ENCODE peak calls at places on chromosomes 6 and 20, in ten cellular contexts. E is NCI-H1105 treated with DMSO at 0.1 percent for 48 hours, H is ELR, U is cardiac fibroblast, W is psoas muscle, V is T-helper 17 cell, M is mesendoderm, O is ecto neural progenitor cell, B is fibroblast of lung, G is brain pericyte. J is an unnamed sample.

GRCh38 chr6:138948028-138948427 is 40.0 kb downstream of the REPS1 start:
- DNase-seq in E (no peak), H (peak), U (peak), W (no peak), V (no peak), M (no peak), O (no peak), B (no peak), G (no peak), J (no peak)

GRCh38 chr6:3797231-3798200 is 46.0 kb upstream of the PXDC1 start:
- DNase-seq in E (no peak), H (peak), U (peak), W (no peak), V (no peak), M (peak), O (no peak), B (peak), G (no peak), J (no peak)

GRCh38 chr20:49343246-49343645 is 65.4 kb upstream of the ZNFX1 start:
- DNase-seq in E (no peak), H (no peak), U (peak), W (no peak), V (no peak), M (peak), O (no peak), B (peak), G (no peak), J (peak)

GRCh38 chr20:42095221-42095620 is 477.0 kb upstream of the CHD6 start:
- DNase-seq in E (no peak), H (no peak), U (no peak), W (no peak), V (no peak), M (no peak), O (no peak), B (no peak), G (no peak), J (no peak)

GRCh38 chr6:43107344-43108062 is 31.4 kb downstream of the PTK7 start:
- DNase-seq in E (peak), H (no peak), U (no peak), W (no peak), V (no peak), M (no peak), O (no peak), B (no peak), G (no peak), J (no peak)

GRCh38 chr6:119426619-119427018 is 77.1 kb upstream of the MAN1A1 start:
- DNase-seq in E (no peak), H (no peak), U (peak), W (no peak), V (no peak), M (no peak), O (no peak), B (peak), G (no peak), J (no peak)

GRCh38 chr6:169099411-169100202 is 154.0 kb downstream of the THBS2 start:
- DNase-seq in E (no peak), H (peak), U (peak), W (no peak), V (no peak), M (peak), O (no peak), B (peak), G (no peak), J (peak)

GRCh38 chr6:89443658-89444057 is 10.7 kb downstream of the ANKRD6 start:
- DNase-seq in E (no peak), H (no peak), U (no peak), W (no peak), V (no peak), M (no peak), O (no peak), B (no peak), G (no peak), J (no peak)

GRCh38 chr6:56652231-56652630 is 9.5 kb upstream of the DST start:
- DNase-seq in E (no peak), H (no peak), U (peak), W (no peak), V (no peak), M (no peak), O (no peak), B (peak), G (no peak), J (no peak)

J was measured in ELF-1.